ENCODE peak calls at places on chromosome 3, in five cellular contexts. J is HuH-7; I is activated gamma-delta T cell treated with anti-CD3 and anti-CD28 coated beads, Interleukin-2, amount 50 U/mL, for 16 hours; G is activated T-cell treated with anti-CD3 and anti-CD28 coated beads, Interleukin-2, amount 50 U/mL, for 72 hours; B is KG1. V is an unnamed sample.

GRCh38 chr3:117837391-117837790 is 1127.8 kb downstream of the TUSC7 start:
- DNase-seq in J (no peak), I (no peak), G (no peak), B (no peak), V (no peak)

GRCh38 chr3:113498221-113499005 is 16.5 kb downstream of the SPICE1 start:
- DNase-seq in J (no peak), I (no peak), G (no peak), B (no peak), V (no peak)

GRCh38 chr3:136928240-136928639 is 29.5 kb upstream of the IL20RB start:
- DNase-seq in J (no peak), I (no peak), G (peak), B (no peak), V (no peak)

GRCh38 chr3:120749843-120750242 is 7.3 kb downstream of the GTF2E1 start:
- DNase-seq in J (no peak), I (no peak), G (no peak), B (no peak), V (no peak)

GRCh38 chr3:30664884-30665283 is 58.5 kb downstream of the TGFBR2 start:
- DNase-seq in J (no peak), I (no peak), G (no peak), B (peak), V (no peak)

GRCh38 chr3:46321461-46322104 is 32.3 kb upstream of the CCR2 start:
- DNase-seq in J (no peak), I (no peak), G (no peak), B (no peak), V (no peak)

GRCh38 chr3:14273886-14274517 is 95.4 kb downstream of the LSM3 start:
- DNase-seq in J (no peak), I (no peak), G (no peak), B (no peak), V (no peak)

GRCh38 chr3:57228734-57229505 is 1.4 kb downstream of the APPL1 start:
- DNase-seq in J (no peak), I (no peak), G (peak), B (peak), V (no peak)

GRCh38 chr3:21159565-21159950 is 591.5 kb downstream of the ZNF385D start:
- DNase-seq in J (no peak), I (no peak), G (no peak), B (no peak), V (no peak)

GRCh38 chr3:151015762-151016161 is 43.2 kb upstream of the CLRN1 start:
- DNase-seq in J (no peak), I (no peak), G (no peak), B (no peak), V (no peak)

GRCh38 chr3:150385296-150386242 is 22.5 kb upstream of the TSC22D2 start:
- DNase-seq in J (no peak), I (no peak), G (peak), B (no peak), V (no peak)

GRCh38 chr3:161682715-161683114 is 186.1 kb downstream of the OTOL1 start:
- DNase-seq in J (no peak), I (no peak), G (no peak), B (no peak), V (no peak)

GRCh38 chr3:71339049-71339448 is 244.5 kb downstream of the FOXP1 start:
- DNase-seq in J (no peak), I (no peak), G (no peak), B (no peak), V (no peak)

GRCh38 chr3:145191543-145191942 is 969.4 kb downstream of the PLOD2 start:
- DNase-seq in J (peak), I (no peak), G (no peak), B (no peak), V (no peak)

GRCh38 chr3:134371542-134372324 is 2.5 kb downstream of the AMOTL2 start:
- DNase-seq in J (no peak), I (no peak), G (no peak), B (no peak), V (no peak)

GRCh38 chr3:24447836-24448235 is 46.8 kb downstream of the THRB start:
- DNase-seq in J (no peak), I (no peak), G (no peak), B (no peak), V (no peak)

GRCh38 chr3:185460719-185461350 is 38.0 kb downstream of the TMEM41A start:
- DNase-seq in J (peak), I (no peak), G (no peak), B (no peak), V (peak)

GRCh38 chr3:194138732-194139084 is 2.8 kb downstream of the HES1 start:
- DNase-seq in J (no peak), I (no peak), G (no peak), B (no peak), V (no peak)

GRCh38 chr3:45547764-45548683 is 46.5 kb upstream of the LIMD1 start:
- DNase-seq in J (no peak), I (no peak), G (no peak), B (no peak), V (no peak)

GRCh38 chr3:172321035-172321434 is 127.2 kb downstream of the GHSR start:
- DNase-seq in J (no peak), I (no peak), G (no peak), B (no peak), V (peak)

GRCh38 chr3:80190051-80190450 is 422.3 kb upstream of the ROBO1 start:
- DNase-seq in J (no peak), I (no peak), G (no peak), B (no peak), V (no peak)

GRCh38 chr3:32813180-32813579 is 4.6 kb upstream of the TRIM71 start:
- DNase-seq in J (peak), I (no peak), G (no peak), B (no peak), V (no peak)

GRCh38 chr3:140568842-140569520 is 108.9 kb upstream of the TRIM42 start:
- DNase-seq in J (no peak), I (no peak), G (no peak), B (no peak), V (peak)

GRCh38 chr3:149934524-149934923 is 36.2 kb downstream of the PFN2 start:
- DNase-seq in J (no peak), I (no peak), G (no peak), B (no peak), V (no peak)

GRCh38 chr3:173138031-173138430 is 3.0 kb downstream of the SPATA16 start:
- DNase-seq in J (no peak), I (no peak), G (no peak), B (no peak), V (no peak)

GRCh38 chr3:12722205-12722604 is 36.9 kb downstream of the TMEM40 start:
- DNase-seq in J (no peak), I (no peak), G (no peak), B (no peak), V (no peak)

GRCh38 chr3:129195731-129196256 is 12.1 kb upstream of the CNBP start:
- DNase-seq in J (no peak), I (no peak), G (no peak), B (no peak), V (no peak)

GRCh38 chr3:157103280-157103679 is 56.7 kb downstream of the CCNL1 start:
- DNase-seq in J (no peak), I (no peak), G (peak), B (no peak), V (no peak)

GRCh38 chr3:14434105-14434504 is 31.7 kb downstream of the SLC6A6 start:
- DNase-seq in J (no peak), I (no peak), G (no peak), B (no peak), V (no peak)

GRCh38 chr3:100993309-100993708 is at the start of gene ABI3BP:
- DNase-seq in J (no peak), I (no peak), G (peak), B (no peak), V (no peak)

V was measured in T47D.